ENCODE peak calls at places on chromosomes 3 and 15, in ten cellular contexts. One of them, this sample, is unnamed. For H3K4me1 and H3K27me3, the result is how much of the 10 kb centered on the place peaks cover.

GRCh38 chr3:108106449-108106848 is 15.6 kb upstream of the CD47 start:
- DNase-seq in psoas muscle: no peak
- DNase-seq in transverse colon: no peak
- DNase-seq in cardiac muscle cell: no peak
- DNase-seq in CD4-positive, CD25-positive, alpha-beta regulatory T cell: no peak
- DNase-seq in colonic mucosa: no peak
- DNase-seq in CD8-positive, alpha-beta T cell: no peak
- DNase-seq in IMR-90: no peak
- DNase-seq in CD8-positive, alpha-beta memory T cell: no peak
- DNase-seq in MM.1S: no peak
- DNase-seq in this sample: no peak

GRCh38 chr15:66100761-66101160 is 152.8 kb downstream of the MEGF11 start:
- DNase-seq in cardiac muscle cell: no peak
- DNase-seq in colonic mucosa: no peak
- DNase-seq in IMR-90: no peak
- DNase-seq in CD8-positive, alpha-beta memory T cell: no peak
- DNase-seq in psoas muscle: no peak
- DNase-seq in CD8-positive, alpha-beta T cell: no peak
- DNase-seq in MM.1S: no peak
- DNase-seq in CD4-positive, CD25-positive, alpha-beta regulatory T cell: no peak
- DNase-seq in transverse colon: no peak
- DNase-seq in this sample: no peak

GRCh38 chr3:95197661-95198060 is 1134.8 kb downstream of the NSUN3 start:
- DNase-seq in CD8-positive, alpha-beta T cell: no peak
- DNase-seq in transverse colon: no peak
- DNase-seq in psoas muscle: no peak
- DNase-seq in MM.1S: no peak
- DNase-seq in CD4-positive, CD25-positive, alpha-beta regulatory T cell: no peak
- DNase-seq in colonic mucosa: no peak
- DNase-seq in IMR-90: no peak
- DNase-seq in CD8-positive, alpha-beta memory T cell: no peak
- DNase-seq in cardiac muscle cell: no peak
- DNase-seq in this sample: no peak

GRCh38 chr3:102053375-102053989 is 204.2 kb downstream of the NFKBIZ start:
- DNase-seq in colonic mucosa: no peak
- DNase-seq in MM.1S: no peak
- DNase-seq in psoas muscle: no peak
- DNase-seq in transverse colon: no peak
- DNase-seq in CD8-positive, alpha-beta memory T cell: no peak
- DNase-seq in CD4-positive, CD25-positive, alpha-beta regulatory T cell: no peak
- DNase-seq in CD8-positive, alpha-beta T cell: no peak
- DNase-seq in cardiac muscle cell: no peak
- DNase-seq in IMR-90: peak
- DNase-seq in this sample: no peak

GRCh38 chr3:188472331-188472730 is 318.4 kb downstream of the LPP start:
- DNase-seq in CD4-positive, CD25-positive, alpha-beta regulatory T cell: no peak
- DNase-seq in transverse colon: no peak
- DNase-seq in IMR-90: peak
- DNase-seq in cardiac muscle cell: no peak
- DNase-seq in psoas muscle: no peak
- DNase-seq in CD8-positive, alpha-beta T cell: no peak
- DNase-seq in CD8-positive, alpha-beta memory T cell: no peak
- DNase-seq in MM.1S: no peak
- DNase-seq in colonic mucosa: no peak
- DNase-seq in this sample: no peak

GRCh38 chr15:78668987-78669386 is 28.0 kb upstream of the CHRNB4 start:
- DNase-seq in colonic mucosa: no peak
- DNase-seq in cardiac muscle cell: no peak
- DNase-seq in psoas muscle: no peak
- DNase-seq in MM.1S: no peak
- DNase-seq in transverse colon: no peak
- DNase-seq in CD4-positive, CD25-positive, alpha-beta regulatory T cell: no peak
- DNase-seq in IMR-90: no peak
- DNase-seq in CD8-positive, alpha-beta memory T cell: no peak
- DNase-seq in CD8-positive, alpha-beta T cell: no peak
- DNase-seq in this sample: no peak

GRCh38 chr3:78726545-78726944 is 1041.3 kb downstream of the ROBO1 start:
- DNase-seq in IMR-90: no peak
- DNase-seq in transverse colon: no peak
- DNase-seq in CD4-positive, CD25-positive, alpha-beta regulatory T cell: no peak
- DNase-seq in psoas muscle: no peak
- DNase-seq in colonic mucosa: no peak
- DNase-seq in MM.1S: no peak
- DNase-seq in CD8-positive, alpha-beta memory T cell: no peak
- DNase-seq in cardiac muscle cell: no peak
- DNase-seq in CD8-positive, alpha-beta T cell: no peak
- DNase-seq in this sample: no peak

GRCh38 chr3:53818221-53819162 is 27.7 kb downstream of the CHDH start:
- DNase-seq in IMR-90: no peak
- DNase-seq in colonic mucosa: no peak
- DNase-seq in CD4-positive, CD25-positive, alpha-beta regulatory T cell: no peak
- DNase-seq in transverse colon: no peak
- DNase-seq in cardiac muscle cell: no peak
- DNase-seq in MM.1S: no peak
- DNase-seq in CD8-positive, alpha-beta T cell: no peak
- DNase-seq in psoas muscle: no peak
- DNase-seq in CD8-positive, alpha-beta memory T cell: no peak
- DNase-seq in this sample: no peak

GRCh38 chr3:190436356-190436755 is 13.3 kb downstream of the TMEM207 start:
- DNase-seq in psoas muscle: no peak
- DNase-seq in CD4-positive, CD25-positive, alpha-beta regulatory T cell: no peak
- DNase-seq in MM.1S: no peak
- DNase-seq in cardiac muscle cell: no peak
- DNase-seq in CD8-positive, alpha-beta T cell: no peak
- DNase-seq in colonic mucosa: no peak
- DNase-seq in transverse colon: no peak
- DNase-seq in IMR-90: no peak
- DNase-seq in CD8-positive, alpha-beta memory T cell: no peak
- DNase-seq in this sample: no peak

GRCh38 chr3:168467085-168467714 is 371.5 kb upstream of the GOLIM4 start:
- DNase-seq in MM.1S: peak
- DNase-seq in CD4-positive, CD25-positive, alpha-beta regulatory T cell: no peak
- DNase-seq in transverse colon: no peak
- DNase-seq in IMR-90: peak
- DNase-seq in cardiac muscle cell: peak
- DNase-seq in CD8-positive, alpha-beta T cell: no peak
- DNase-seq in psoas muscle: no peak
- DNase-seq in CD8-positive, alpha-beta memory T cell: no peak
- DNase-seq in colonic mucosa: peak
- DNase-seq in this sample: no peak

GRCh38 chr3:66397745-66398144 is 103.1 kb downstream of the LRIG1 start:
- DNase-seq in CD8-positive, alpha-beta memory T cell: no peak
- DNase-seq in MM.1S: no peak
- DNase-seq in CD8-positive, alpha-beta T cell: no peak
- DNase-seq in transverse colon: peak
- DNase-seq in CD4-positive, CD25-positive, alpha-beta regulatory T cell: no peak
- DNase-seq in colonic mucosa: no peak
- DNase-seq in cardiac muscle cell: no peak
- DNase-seq in IMR-90: peak
- DNase-seq in psoas muscle: no peak
- DNase-seq in this sample: no peak

GRCh38 chr15:65558336-65558735 is 28.1 kb downstream of the HACD3 start:
- DNase-seq in colonic mucosa: no peak
- DNase-seq in CD8-positive, alpha-beta memory T cell: no peak
- DNase-seq in psoas muscle: no peak
- DNase-seq in IMR-90: peak
- DNase-seq in MM.1S: no peak
- DNase-seq in transverse colon: no peak
- DNase-seq in cardiac muscle cell: no peak
- DNase-seq in CD8-positive, alpha-beta T cell: no peak
- DNase-seq in CD4-positive, CD25-positive, alpha-beta regulatory T cell: no peak
- DNase-seq in this sample: no peak

GRCh38 chr3:64741344-64741743 is 53.5 kb upstream of the ADAMTS9 start:
- DNase-seq in colonic mucosa: no peak
- DNase-seq in IMR-90: peak
- DNase-seq in MM.1S: no peak
- DNase-seq in psoas muscle: peak
- DNase-seq in CD8-positive, alpha-beta T cell: no peak
- DNase-seq in transverse colon: peak
- DNase-seq in cardiac muscle cell: no peak
- DNase-seq in CD8-positive, alpha-beta memory T cell: no peak
- DNase-seq in CD4-positive, CD25-positive, alpha-beta regulatory T cell: no peak
- DNase-seq in this sample: no peak

GRCh38 chr3:12895391-12896205 is 54.2 kb upstream of the RPL32 start:
- DNase-seq in CD8-positive, alpha-beta memory T cell: no peak
- DNase-seq in transverse colon: no peak
- DNase-seq in MM.1S: no peak
- DNase-seq in IMR-90: peak
- DNase-seq in CD8-positive, alpha-beta T cell: no peak
- DNase-seq in cardiac muscle cell: no peak
- DNase-seq in psoas muscle: peak
- DNase-seq in CD4-positive, CD25-positive, alpha-beta regulatory T cell: no peak
- DNase-seq in colonic mucosa: no peak
- DNase-seq in this sample: peak

GRCh38 chr3:160330111-160330510 is 68.9 kb downstream of the IFT80 start:
- DNase-seq in transverse colon: no peak
- DNase-seq in MM.1S: no peak
- DNase-seq in CD8-positive, alpha-beta T cell: no peak
- DNase-seq in CD8-positive, alpha-beta memory T cell: no peak
- DNase-seq in psoas muscle: no peak
- DNase-seq in colonic mucosa: no peak
- DNase-seq in IMR-90: no peak
- DNase-seq in CD4-positive, CD25-positive, alpha-beta regulatory T cell: no peak
- DNase-seq in cardiac muscle cell: no peak
- DNase-seq in this sample: no peak

GRCh38 chr3:146177072-146177936 is 16.3 kb upstream of the PLOD2 start:
- DNase-seq in cardiac muscle cell: no peak
- DNase-seq in MM.1S: no peak
- DNase-seq in colonic mucosa: no peak
- DNase-seq in psoas muscle: peak
- DNase-seq in CD4-positive, CD25-positive, alpha-beta regulatory T cell: no peak
- DNase-seq in IMR-90: no peak
- DNase-seq in CD8-positive, alpha-beta T cell: no peak
- DNase-seq in CD8-positive, alpha-beta memory T cell: no peak
- DNase-seq in transverse colon: no peak
- DNase-seq in this sample: no peak

GRCh38 chr3:172203522-172204258 is 164.3 kb downstream of the FNDC3B start:
- DNase-seq in MM.1S: no peak
- DNase-seq in CD4-positive, CD25-positive, alpha-beta regulatory T cell: no peak
- DNase-seq in transverse colon: no peak
- DNase-seq in CD8-positive, alpha-beta memory T cell: no peak
- DNase-seq in psoas muscle: no peak
- DNase-seq in cardiac muscle cell: no peak
- DNase-seq in IMR-90: no peak
- DNase-seq in colonic mucosa: peak
- DNase-seq in CD8-positive, alpha-beta T cell: no peak
- DNase-seq in this sample: no peak
- H3K4me1 ChIP-seq in MM.1S: under half
- H3K4me1 ChIP-seq in CD4-positive, CD25-positive, alpha-beta regulatory T cell: under half
- H3K4me1 ChIP-seq in transverse colon: half or more
- H3K4me1 ChIP-seq in CD8-positive, alpha-beta memory T cell: under half
- H3K4me1 ChIP-seq in psoas muscle: half or more
- H3K4me1 ChIP-seq in cardiac muscle cell: under half
- H3K4me1 ChIP-seq in IMR-90: under half
- H3K4me1 ChIP-seq in colonic mucosa: under half
- H3K4me1 ChIP-seq in CD8-positive, alpha-beta T cell: under half
- H3K4me1 ChIP-seq in this sample: under half

DNA sequence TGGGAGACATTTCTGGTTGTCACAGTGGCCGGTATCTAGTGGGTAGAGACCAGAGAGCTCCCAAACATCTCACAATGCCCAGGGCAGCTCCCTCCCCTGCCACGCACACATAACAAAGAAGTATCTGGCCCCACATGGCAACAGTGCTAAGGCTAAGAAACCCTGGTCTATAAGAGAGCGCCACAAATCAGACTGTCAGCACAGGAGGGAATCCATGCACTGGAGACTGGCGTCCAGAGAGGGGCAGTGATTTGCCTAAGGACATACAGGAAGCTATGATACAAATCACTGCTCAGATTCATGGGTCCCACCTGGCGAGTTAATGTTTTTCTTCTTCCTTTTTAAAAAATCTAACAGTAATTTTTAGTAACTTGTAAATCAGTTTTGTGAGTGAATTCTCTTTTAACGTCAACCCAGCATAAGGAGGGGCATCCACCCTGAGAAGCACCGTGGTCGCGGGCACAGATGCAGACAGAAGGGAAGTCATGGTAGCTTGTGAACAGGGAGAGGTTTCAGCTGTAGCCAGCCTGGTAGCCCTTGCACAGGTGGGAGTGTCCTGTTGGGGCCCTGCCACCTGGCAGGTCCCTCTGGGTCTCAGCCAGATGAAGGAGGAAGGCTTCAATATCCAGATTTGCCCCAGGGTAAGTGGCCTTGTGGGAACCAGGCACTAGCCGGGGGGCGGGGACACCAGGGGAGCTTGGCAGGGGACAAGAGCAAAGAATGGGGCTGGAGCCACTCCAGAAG is 8.7 kb downstream of the ISG20 start:
- DNase-seq in MM.1S: no peak
- DNase-seq in transverse colon: peak
- DNase-seq in colonic mucosa: peak
- DNase-seq in CD4-positive, CD25-positive, alpha-beta regulatory T cell: no peak
- DNase-seq in CD8-positive, alpha-beta memory T cell: no peak
- DNase-seq in CD8-positive, alpha-beta T cell: no peak
- DNase-seq in cardiac muscle cell: no peak
- DNase-seq in psoas muscle: no peak
- DNase-seq in IMR-90: no peak
- DNase-seq in this sample: no peak
- H3K4me3 ChIP-seq in MM.1S: no peak
- H3K4me3 ChIP-seq in transverse colon: no peak
- H3K4me3 ChIP-seq in colonic mucosa: no peak
- H3K4me3 ChIP-seq in CD4-positive, CD25-positive, alpha-beta regulatory T cell: no peak
- H3K4me3 ChIP-seq in CD8-positive, alpha-beta memory T cell: no peak
- H3K4me3 ChIP-seq in CD8-positive, alpha-beta T cell: no peak
- H3K4me3 ChIP-seq in cardiac muscle cell: no peak
- H3K4me3 ChIP-seq in psoas muscle: no peak
- H3K4me3 ChIP-seq in IMR-90: no peak
- H3K4me3 ChIP-seq in this sample: no peak

GRCh38 chr3:185153861-185154629 is 1.2 kb upstream of the C3orf70 start:
- DNase-seq in CD8-positive, alpha-beta T cell: no peak
- DNase-seq in MM.1S: no peak
- DNase-seq in transverse colon: no peak
- DNase-seq in cardiac muscle cell: no peak
- DNase-seq in psoas muscle: no peak
- DNase-seq in IMR-90: no peak
- DNase-seq in CD4-positive, CD25-positive, alpha-beta regulatory T cell: no peak
- DNase-seq in colonic mucosa: no peak
- DNase-seq in CD8-positive, alpha-beta memory T cell: no peak
- DNase-seq in this sample: no peak
- H3K27me3 ChIP-seq in CD8-positive, alpha-beta T cell: under half
- H3K27me3 ChIP-seq in MM.1S: under half
- H3K27me3 ChIP-seq in transverse colon: under half
- H3K27me3 ChIP-seq in cardiac muscle cell: half or more
- H3K27me3 ChIP-seq in psoas muscle: under half
- H3K27me3 ChIP-seq in IMR-90: under half
- H3K27me3 ChIP-seq in CD4-positive, CD25-positive, alpha-beta regulatory T cell: under half
- H3K27me3 ChIP-seq in colonic mucosa: under half
- H3K27me3 ChIP-seq in CD8-positive, alpha-beta memory T cell: under half
- H3K27me3 ChIP-seq in this sample: under half

DNA sequence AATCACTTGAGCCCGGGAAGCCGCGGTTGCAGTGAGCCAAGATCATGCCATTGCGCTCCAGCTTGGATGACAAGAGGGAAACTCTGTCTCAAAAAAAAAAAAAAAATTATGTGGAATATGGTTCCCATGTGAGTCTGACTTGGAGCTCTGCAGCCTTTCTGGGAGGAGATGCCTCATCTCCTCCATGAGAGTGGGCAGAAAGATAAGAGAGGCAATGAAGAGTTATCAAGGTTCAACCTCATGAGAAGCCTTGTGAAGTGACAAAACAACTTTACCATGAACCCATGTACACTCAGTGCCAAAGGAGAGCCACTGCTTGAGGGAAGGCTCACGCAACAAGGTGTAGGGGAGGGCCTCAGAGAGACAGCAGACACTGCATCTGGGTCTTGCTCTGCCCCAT is 75.8 kb downstream of the CD200R1L start:
- DNase-seq in transverse colon: no peak
- DNase-seq in MM.1S: no peak
- DNase-seq in CD4-positive, CD25-positive, alpha-beta regulatory T cell: no peak
- DNase-seq in cardiac muscle cell: no peak
- DNase-seq in psoas muscle: no peak
- DNase-seq in CD8-positive, alpha-beta T cell: no peak
- DNase-seq in IMR-90: no peak
- DNase-seq in colonic mucosa: no peak
- DNase-seq in CD8-positive, alpha-beta memory T cell: no peak
- DNase-seq in this sample: no peak
- H3K4me1 ChIP-seq in transverse colon: under half
- H3K4me1 ChIP-seq in MM.1S: under half
- H3K4me1 ChIP-seq in CD4-positive, CD25-positive, alpha-beta regulatory T cell: under half
- H3K4me1 ChIP-seq in cardiac muscle cell: under half
- H3K4me1 ChIP-seq in psoas muscle: under half
- H3K4me1 ChIP-seq in CD8-positive, alpha-beta T cell: under half
- H3K4me1 ChIP-seq in IMR-90: under half
- H3K4me1 ChIP-seq in colonic mucosa: under half
- H3K4me1 ChIP-seq in CD8-positive, alpha-beta memory T cell: under half
- H3K4me1 ChIP-seq in this sample: half or more

This sample was measured in CD4-positive, alpha-beta memory T cell.